ENCODE peak calls at places on chromosome 5, in ten cellular contexts. One of them, this sample, is unnamed.

GRCh38 chr5:61881821-61882220 is 424.2 kb upstream of the KIF2A start:
- DNase-seq in SJSA1: peak
- DNase-seq in stimulated activated CD4-positive, alpha-beta T cell treated with anti-CD3 and anti-CD28 coated beads, Interleukin-15, amount 100 ng/mL, for 1 hour: no peak
- DNase-seq in T-helper 22 cell: no peak
- DNase-seq in ecto neural progenitor cell: no peak
- DNase-seq in HTR-8/SVneo: peak
- DNase-seq in DMS 273 treated with DMSO at 0.1 percent for 48 hours: no peak
- DNase-seq in amniotic epithelial cell: no peak
- DNase-seq in left ventricle myocardium superior: no peak
- DNase-seq in WTC11: no peak
- DNase-seq in this sample: no peak

GRCh38 chr5:67154518-67155206 is 41.9 kb downstream of the CD180 start:
- DNase-seq in stimulated activated CD4-positive, alpha-beta T cell treated with anti-CD3 and anti-CD28 coated beads, Interleukin-15, amount 100 ng/mL, for 1 hour: no peak
- DNase-seq in T-helper 22 cell: no peak
- DNase-seq in left ventricle myocardium superior: no peak
- DNase-seq in DMS 273 treated with DMSO at 0.1 percent for 48 hours: no peak
- DNase-seq in ecto neural progenitor cell: no peak
- DNase-seq in WTC11: no peak
- DNase-seq in amniotic epithelial cell: no peak
- DNase-seq in SJSA1: no peak
- DNase-seq in HTR-8/SVneo: no peak
- DNase-seq in this sample: no peak

GRCh38 chr5:176609724-176610429 is at the start of gene GPRIN1:
- DNase-seq in left ventricle myocardium superior: peak
- DNase-seq in SJSA1: peak
- DNase-seq in DMS 273 treated with DMSO at 0.1 percent for 48 hours: no peak
- DNase-seq in amniotic epithelial cell: peak
- DNase-seq in HTR-8/SVneo: peak
- DNase-seq in stimulated activated CD4-positive, alpha-beta T cell treated with anti-CD3 and anti-CD28 coated beads, Interleukin-15, amount 100 ng/mL, for 1 hour: peak
- DNase-seq in T-helper 22 cell: peak
- DNase-seq in WTC11: peak
- DNase-seq in ecto neural progenitor cell: peak
- DNase-seq in this sample: peak

GRCh38 chr5:132044207-132044606 is 16.2 kb upstream of the IL3 start:
- DNase-seq in DMS 273 treated with DMSO at 0.1 percent for 48 hours: no peak
- DNase-seq in T-helper 22 cell: no peak
- DNase-seq in left ventricle myocardium superior: no peak
- DNase-seq in amniotic epithelial cell: no peak
- DNase-seq in WTC11: no peak
- DNase-seq in SJSA1: no peak
- DNase-seq in stimulated activated CD4-positive, alpha-beta T cell treated with anti-CD3 and anti-CD28 coated beads, Interleukin-15, amount 100 ng/mL, for 1 hour: no peak
- DNase-seq in ecto neural progenitor cell: no peak
- DNase-seq in HTR-8/SVneo: no peak
- DNase-seq in this sample: no peak

GRCh38 chr5:88778736-88779135 is 104.2 kb downstream of the MEF2C start:
- DNase-seq in T-helper 22 cell: no peak
- DNase-seq in stimulated activated CD4-positive, alpha-beta T cell treated with anti-CD3 and anti-CD28 coated beads, Interleukin-15, amount 100 ng/mL, for 1 hour: no peak
- DNase-seq in HTR-8/SVneo: no peak
- DNase-seq in SJSA1: peak
- DNase-seq in WTC11: no peak
- DNase-seq in left ventricle myocardium superior: peak
- DNase-seq in ecto neural progenitor cell: no peak
- DNase-seq in amniotic epithelial cell: no peak
- DNase-seq in DMS 273 treated with DMSO at 0.1 percent for 48 hours: no peak
- DNase-seq in this sample: no peak

GRCh38 chr5:39486361-39486760 is 61.6 kb upstream of the DAB2 start:
- DNase-seq in SJSA1: no peak
- DNase-seq in stimulated activated CD4-positive, alpha-beta T cell treated with anti-CD3 and anti-CD28 coated beads, Interleukin-15, amount 100 ng/mL, for 1 hour: no peak
- DNase-seq in HTR-8/SVneo: no peak
- DNase-seq in DMS 273 treated with DMSO at 0.1 percent for 48 hours: no peak
- DNase-seq in amniotic epithelial cell: no peak
- DNase-seq in ecto neural progenitor cell: no peak
- DNase-seq in T-helper 22 cell: no peak
- DNase-seq in left ventricle myocardium superior: no peak
- DNase-seq in WTC11: no peak
- DNase-seq in this sample: no peak

GRCh38 chr5:78533356-78533755 is 115.2 kb downstream of the LHFPL2 start:
- DNase-seq in DMS 273 treated with DMSO at 0.1 percent for 48 hours: no peak
- DNase-seq in SJSA1: peak
- DNase-seq in T-helper 22 cell: no peak
- DNase-seq in amniotic epithelial cell: peak
- DNase-seq in ecto neural progenitor cell: no peak
- DNase-seq in HTR-8/SVneo: no peak
- DNase-seq in WTC11: no peak
- DNase-seq in left ventricle myocardium superior: no peak
- DNase-seq in stimulated activated CD4-positive, alpha-beta T cell treated with anti-CD3 and anti-CD28 coated beads, Interleukin-15, amount 100 ng/mL, for 1 hour: no peak
- DNase-seq in this sample: no peak

GRCh38 chr5:147658293-147658932 is 124.1 kb downstream of the JAKMIP2 start:
- DNase-seq in HTR-8/SVneo: no peak
- DNase-seq in SJSA1: no peak
- DNase-seq in ecto neural progenitor cell: peak
- DNase-seq in DMS 273 treated with DMSO at 0.1 percent for 48 hours: no peak
- DNase-seq in WTC11: no peak
- DNase-seq in stimulated activated CD4-positive, alpha-beta T cell treated with anti-CD3 and anti-CD28 coated beads, Interleukin-15, amount 100 ng/mL, for 1 hour: no peak
- DNase-seq in amniotic epithelial cell: no peak
- DNase-seq in left ventricle myocardium superior: no peak
- DNase-seq in T-helper 22 cell: no peak
- DNase-seq in this sample: no peak

GRCh38 chr5:132458651-132459030 is 31.9 kb downstream of the IRF1 start:
- DNase-seq in stimulated activated CD4-positive, alpha-beta T cell treated with anti-CD3 and anti-CD28 coated beads, Interleukin-15, amount 100 ng/mL, for 1 hour: no peak
- DNase-seq in left ventricle myocardium superior: no peak
- DNase-seq in WTC11: no peak
- DNase-seq in ecto neural progenitor cell: no peak
- DNase-seq in HTR-8/SVneo: no peak
- DNase-seq in amniotic epithelial cell: peak
- DNase-seq in T-helper 22 cell: no peak
- DNase-seq in SJSA1: no peak
- DNase-seq in DMS 273 treated with DMSO at 0.1 percent for 48 hours: no peak
- DNase-seq in this sample: no peak

GRCh38 chr5:36877667-36878420 is 1.3 kb downstream of the NIPBL start:
- DNase-seq in WTC11: no peak
- DNase-seq in stimulated activated CD4-positive, alpha-beta T cell treated with anti-CD3 and anti-CD28 coated beads, Interleukin-15, amount 100 ng/mL, for 1 hour: no peak
- DNase-seq in SJSA1: peak
- DNase-seq in T-helper 22 cell: no peak
- DNase-seq in ecto neural progenitor cell: no peak
- DNase-seq in left ventricle myocardium superior: no peak
- DNase-seq in amniotic epithelial cell: no peak
- DNase-seq in DMS 273 treated with DMSO at 0.1 percent for 48 hours: peak
- DNase-seq in HTR-8/SVneo: peak
- DNase-seq in this sample: no peak

This sample was measured in Right ventricle myocardium superior.